ENCODE peak calls at places on chromosome 7, in seven cellular contexts. One of them, this sample, is unnamed.

GRCh38 chr7:34155225-34155908 is 250.0 kb downstream of the BMPER start:
- DNase-seq in CD8-positive, alpha-beta T cell: no peak
- DNase-seq in mammary epithelial cell: peak; percentile 85
- DNase-seq in HCEC 1CT: peak; percentile 97
- DNase-seq in stimulated activated CD4-positive, alpha-beta T cell treated with anti-CD3 and anti-CD28 coated beads, Interleukin-1b, Interleukin-23, amount 100 ng/mL, for 1 hour: no peak
- DNase-seq in ACHN: peak; percentile 14
- DNase-seq in stimulated activated effector memory CD8-positive, alpha-beta T cell treated with anti-CD3 and anti-CD28 coated beads, Interleukin-12 subunit alpha, Interleukin-12 subunit beta, amount 100 ng/mL, for 72 hours: no peak
- DNase-seq in this sample: no peak

GRCh38 chr7:1455241-1455939 is 3.9 kb downstream of the MICALL2 start:
- DNase-seq in HCEC 1CT: no peak
- DNase-seq in stimulated activated effector memory CD8-positive, alpha-beta T cell treated with anti-CD3 and anti-CD28 coated beads, Interleukin-12 subunit alpha, Interleukin-12 subunit beta, amount 100 ng/mL, for 72 hours: no peak
- DNase-seq in mammary epithelial cell: peak; percentile 90
- DNase-seq in stimulated activated CD4-positive, alpha-beta T cell treated with anti-CD3 and anti-CD28 coated beads, Interleukin-1b, Interleukin-23, amount 100 ng/mL, for 1 hour: no peak
- DNase-seq in CD8-positive, alpha-beta T cell: no peak
- DNase-seq in ACHN: no peak
- DNase-seq in this sample: peak; percentile 68

GRCh38 chr7:95804090-95804489 is 31.7 kb downstream of the DYNC1I1 start:
- DNase-seq in CD8-positive, alpha-beta T cell: no peak
- DNase-seq in stimulated activated CD4-positive, alpha-beta T cell treated with anti-CD3 and anti-CD28 coated beads, Interleukin-1b, Interleukin-23, amount 100 ng/mL, for 1 hour: no peak
- DNase-seq in HCEC 1CT: no peak
- DNase-seq in ACHN: no peak
- DNase-seq in stimulated activated effector memory CD8-positive, alpha-beta T cell treated with anti-CD3 and anti-CD28 coated beads, Interleukin-12 subunit alpha, Interleukin-12 subunit beta, amount 100 ng/mL, for 72 hours: no peak
- DNase-seq in mammary epithelial cell: no peak
- DNase-seq in this sample: no peak

GRCh38 chr7:84372155-84372621 is 177.6 kb upstream of the SEMA3A start:
- DNase-seq in CD8-positive, alpha-beta T cell: no peak
- DNase-seq in mammary epithelial cell: peak; percentile 69
- DNase-seq in HCEC 1CT: peak; percentile 99
- DNase-seq in stimulated activated effector memory CD8-positive, alpha-beta T cell treated with anti-CD3 and anti-CD28 coated beads, Interleukin-12 subunit alpha, Interleukin-12 subunit beta, amount 100 ng/mL, for 72 hours: no peak
- DNase-seq in ACHN: peak; percentile 47
- DNase-seq in stimulated activated CD4-positive, alpha-beta T cell treated with anti-CD3 and anti-CD28 coated beads, Interleukin-1b, Interleukin-23, amount 100 ng/mL, for 1 hour: no peak
- DNase-seq in this sample: peak; percentile 13

GRCh38 chr7:1512781-1513656 is 8.8 kb upstream of the INTS1 start:
- DNase-seq in stimulated activated CD4-positive, alpha-beta T cell treated with anti-CD3 and anti-CD28 coated beads, Interleukin-1b, Interleukin-23, amount 100 ng/mL, for 1 hour: no peak
- DNase-seq in HCEC 1CT: peak; percentile 31
- DNase-seq in stimulated activated effector memory CD8-positive, alpha-beta T cell treated with anti-CD3 and anti-CD28 coated beads, Interleukin-12 subunit alpha, Interleukin-12 subunit beta, amount 100 ng/mL, for 72 hours: no peak
- DNase-seq in mammary epithelial cell: peak; percentile 90
- DNase-seq in ACHN: peak; percentile 85
- DNase-seq in CD8-positive, alpha-beta T cell: peak; percentile 51
- DNase-seq in this sample: peak; percentile 20

GRCh38 chr7:142808802-142809583 is 38.2 kb downstream of the PRSS2 start:
- DNase-seq in ACHN: no peak
- DNase-seq in mammary epithelial cell: peak; percentile 26
- DNase-seq in stimulated activated effector memory CD8-positive, alpha-beta T cell treated with anti-CD3 and anti-CD28 coated beads, Interleukin-12 subunit alpha, Interleukin-12 subunit beta, amount 100 ng/mL, for 72 hours: peak; percentile 96
- DNase-seq in CD8-positive, alpha-beta T cell: peak; percentile 95
- DNase-seq in stimulated activated CD4-positive, alpha-beta T cell treated with anti-CD3 and anti-CD28 coated beads, Interleukin-1b, Interleukin-23, amount 100 ng/mL, for 1 hour: peak; percentile 91
- DNase-seq in HCEC 1CT: no peak
- DNase-seq in this sample: no peak

GRCh38 chr7:12765431-12766100 is 78.1 kb downstream of the ARL4A start:
- DNase-seq in ACHN: no peak
- DNase-seq in CD8-positive, alpha-beta T cell: no peak
- DNase-seq in mammary epithelial cell: no peak
- DNase-seq in stimulated activated effector memory CD8-positive, alpha-beta T cell treated with anti-CD3 and anti-CD28 coated beads, Interleukin-12 subunit alpha, Interleukin-12 subunit beta, amount 100 ng/mL, for 72 hours: no peak
- DNase-seq in stimulated activated CD4-positive, alpha-beta T cell treated with anti-CD3 and anti-CD28 coated beads, Interleukin-1b, Interleukin-23, amount 100 ng/mL, for 1 hour: no peak
- DNase-seq in HCEC 1CT: peak; percentile 82
- DNase-seq in this sample: no peak

GRCh38 chr7:127066974-127067373 is 185.8 kb downstream of the GRM8 start:
- DNase-seq in mammary epithelial cell: no peak
- DNase-seq in HCEC 1CT: no peak
- DNase-seq in stimulated activated CD4-positive, alpha-beta T cell treated with anti-CD3 and anti-CD28 coated beads, Interleukin-1b, Interleukin-23, amount 100 ng/mL, for 1 hour: no peak
- DNase-seq in stimulated activated effector memory CD8-positive, alpha-beta T cell treated with anti-CD3 and anti-CD28 coated beads, Interleukin-12 subunit alpha, Interleukin-12 subunit beta, amount 100 ng/mL, for 72 hours: no peak
- DNase-seq in CD8-positive, alpha-beta T cell: no peak
- DNase-seq in ACHN: peak; percentile 15
- DNase-seq in this sample: peak; percentile 35

GRCh38 chr7:85261341-85261740 is 74.5 kb upstream of the SEMA3D start:
- DNase-seq in stimulated activated CD4-positive, alpha-beta T cell treated with anti-CD3 and anti-CD28 coated beads, Interleukin-1b, Interleukin-23, amount 100 ng/mL, for 1 hour: no peak
- DNase-seq in mammary epithelial cell: peak; percentile 52
- DNase-seq in ACHN: no peak
- DNase-seq in HCEC 1CT: no peak
- DNase-seq in stimulated activated effector memory CD8-positive, alpha-beta T cell treated with anti-CD3 and anti-CD28 coated beads, Interleukin-12 subunit alpha, Interleukin-12 subunit beta, amount 100 ng/mL, for 72 hours: no peak
- DNase-seq in CD8-positive, alpha-beta T cell: no peak
- DNase-seq in this sample: no peak

GRCh38 chr7:94394399-94395140 is at the start of gene COL1A2:
- DNase-seq in mammary epithelial cell: no peak
- DNase-seq in stimulated activated effector memory CD8-positive, alpha-beta T cell treated with anti-CD3 and anti-CD28 coated beads, Interleukin-12 subunit alpha, Interleukin-12 subunit beta, amount 100 ng/mL, for 72 hours: no peak
- DNase-seq in HCEC 1CT: peak; percentile 98
- DNase-seq in CD8-positive, alpha-beta T cell: peak; percentile 12
- DNase-seq in stimulated activated CD4-positive, alpha-beta T cell treated with anti-CD3 and anti-CD28 coated beads, Interleukin-1b, Interleukin-23, amount 100 ng/mL, for 1 hour: no peak
- DNase-seq in ACHN: no peak
- DNase-seq in this sample: peak; percentile 82